ENCODE peak calls at places on chromosome 15, in six cellular contexts. W is hepatocyte; F is sigmoid colon; P is CD8-positive, alpha-beta memory T cell; T is HAP-1; R is adrenal gland. Z is an unnamed sample. For H3K27me3 and H3K36me3, the result is how much of the 10 kb centered on the place peaks cover.

GRCh38 chr15:100733088-100733487 is 130.7 kb downstream of the ASB7 start:
- DNase-seq in W (peak), F (no peak), P (no peak), T (no peak), R (no peak), Z (no peak)

GRCh38 chr15:83243634-83244033 is 36.0 kb upstream of the HDGFL3 start:
- DNase-seq in W (no peak), F (no peak), P (no peak), T (no peak), R (no peak), Z (no peak)

GRCh38 chr15:55770261-55770660 is 27.3 kb upstream of the PRTG start:
- DNase-seq in W (peak), F (no peak), P (no peak), T (no peak), R (no peak), Z (no peak)

GRCh38 chr15:101579766-101580165 is 72.4 kb downstream of the TM2D3 start:
- DNase-seq in W (no peak), F (no peak), P (no peak), T (no peak), R (no peak), Z (no peak)

GRCh38 chr15:84750583-84751092 is 2.2 kb downstream of the ZNF592 start:
- DNase-seq in W (no peak), F (no peak), P (no peak), T (peak), R (no peak), Z (peak)

GRCh38 chr15:84981711-84982300 is at the start of gene PDE8A:
- DNase-seq in W (peak), F (peak), P (peak), T (peak), R (peak), Z (no peak)

GRCh38 chr15:71790081-71790480 is 20.3 kb upstream of the NR2E3 start:
- DNase-seq in W (peak), F (peak), P (no peak), T (peak), R (no peak), Z (no peak)

GRCh38 chr15:26087395-26087794 is 224.3 kb upstream of the ATP10A start:
- DNase-seq in W (no peak), F (no peak), P (no peak), T (no peak), R (no peak), Z (no peak)

GRCh38 chr15:73760330-73760729 is 7.2 kb upstream of the INSYN1 start:
- DNase-seq in W (no peak), F (no peak), P (no peak), T (no peak), R (no peak), Z (no peak)

GRCh38 chr15:60118564-60119080 is 114.5 kb downstream of the FOXB1 start:
- DNase-seq in W (no peak), F (no peak), P (no peak), T (peak), R (no peak), Z (no peak)

GRCh38 chr15:74489518-74490338 is 28.8 kb upstream of the UBL7 start:
- DNase-seq in W (peak), F (no peak), P (peak), T (peak), R (peak), Z (peak)

GRCh38 chr15:47196057-47196456 is 521.2 kb upstream of the SEMA6D start:
- DNase-seq in W (peak), F (peak), P (no peak), T (peak), R (peak), Z (no peak)

GRCh38 chr15:29115093-29115991 is 154.3 kb downstream of the NSMCE3 start:
- DNase-seq in W (peak), F (no peak), P (no peak), T (peak), R (no peak), Z (no peak)

GRCh38 chr15:49831206-49831965 is 210.5 kb downstream of the DTWD1 start:
- DNase-seq in W (peak), F (peak), P (no peak), T (no peak), R (peak), Z (no peak)

GRCh38 chr15:70259030-70259424 is 161.3 kb upstream of the TLE3 start:
- DNase-seq in W (peak), F (peak), P (peak), T (peak), R (peak), Z (no peak)

GRCh38 chr15:92618121-92618520 is 37.5 kb downstream of the FAM174B start:
- DNase-seq in W (peak), F (peak), P (no peak), T (no peak), R (peak), Z (no peak)

GRCh38 chr15:67303490-67304363 is 49.1 kb downstream of the IQCH start:
- DNase-seq in W (peak), F (no peak), P (peak), T (peak), R (no peak), Z (peak)

GRCh38 chr15:41263891-41264351 is 32.9 kb downstream of the CHP1 start:
- DNase-seq in W (peak), F (no peak), P (no peak), T (peak), R (peak), Z (no peak)

GRCh38 chr15:77568960-77569646 is 63.6 kb downstream of the LINGO1 start:
- DNase-seq in W (peak), F (no peak), P (no peak), T (no peak), R (no peak), Z (no peak)

GRCh38 chr15:49620174-49620573 is 444 bp downstream of the FAM227B start:
- DNase-seq in W (no peak), F (no peak), P (no peak), T (no peak), R (no peak), Z (no peak)

GRCh38 chr15:88257311-88257901 is 867 bp upstream of the NTRK3 start:
- DNase-seq in W (peak), F (no peak), P (no peak), T (no peak), R (no peak), Z (no peak)

GRCh38 chr15:71195242-71195641 is 80.0 kb downstream of the THSD4 start:
- DNase-seq in W (no peak), F (no peak), P (no peak), T (peak), R (peak), Z (no peak)

GRCh38 chr15:60155661-60156060 is 151.6 kb downstream of the FOXB1 start:
- DNase-seq in W (no peak), F (no peak), P (no peak), T (no peak), R (no peak), Z (no peak)

GRCh38 chr15:31280037-31280830 is 46.4 kb upstream of the KLF13 start:
- DNase-seq in W (no peak), F (peak), P (peak), T (peak), R (peak), Z (no peak)

GRCh38 chr15:71252036-71252898 is 137.0 kb downstream of the THSD4 start:
- DNase-seq in W (peak), F (no peak), P (no peak), T (no peak), R (peak), Z (no peak)

GRCh38 chr15:77608774-77609173 is 23.9 kb downstream of the LINGO1 start:
- DNase-seq in W (no peak), F (no peak), P (no peak), T (no peak), R (no peak), Z (no peak)

GRCh38 chr15:87219650-87220615 is 1036.6 kb downstream of the NTRK3 start:
- DNase-seq in W (no peak), F (no peak), P (no peak), T (no peak), R (no peak), Z (no peak)

GRCh38 chr15:68113273-68113672 is 59.2 kb downstream of the PIAS1 start:
- DNase-seq in W (peak), F (no peak), P (no peak), T (no peak), R (no peak), Z (no peak)

GRCh38 chr15:60782316-60782715 is 303.4 kb upstream of the ICE2 start:
- DNase-seq in W (no peak), F (no peak), P (no peak), T (no peak), R (no peak), Z (no peak)

GRCh38 chr15:50250789-50251394 is 14.6 kb downstream of the HDC start:
- DNase-seq in W (no peak), F (no peak), P (no peak), T (no peak), R (no peak), Z (no peak)

GRCh38 chr15:48266029-48266428 is 59.9 kb downstream of the SLC12A1 start:
- DNase-seq in W (no peak), F (no peak), P (no peak), T (no peak), R (no peak), Z (no peak)

GRCh38 chr15:73570355-73571032 is 62.7 kb downstream of the NPTN start:
- DNase-seq in W (no peak), F (no peak), P (no peak), T (no peak), R (no peak), Z (no peak)

GRCh38 chr15:68820589-68821189 is at the start of gene ANP32A:
- DNase-seq in W (peak), F (peak), P (peak), T (peak), R (peak), Z (peak)

GRCh38 chr15:89371145-89372044 is 36.8 kb upstream of the POLG start:
- DNase-seq in W (no peak), F (no peak), P (no peak), T (peak), R (no peak), Z (no peak)
- H3K27me3 ChIP-seq in W (half or more), F (half or more), P (half or more), T (under half), R (half or more), Z (under half)

GRCh38 chr15:52709172-52709979 is 30.2 kb upstream of the ATOSA start:
- DNase-seq in W (peak), F (no peak), P (no peak), T (peak), R (no peak), Z (peak)
- H3K4me3 ChIP-seq in W (no peak), F (no peak), P (no peak), T (no peak), R (no peak), Z (peak)

DNA sequence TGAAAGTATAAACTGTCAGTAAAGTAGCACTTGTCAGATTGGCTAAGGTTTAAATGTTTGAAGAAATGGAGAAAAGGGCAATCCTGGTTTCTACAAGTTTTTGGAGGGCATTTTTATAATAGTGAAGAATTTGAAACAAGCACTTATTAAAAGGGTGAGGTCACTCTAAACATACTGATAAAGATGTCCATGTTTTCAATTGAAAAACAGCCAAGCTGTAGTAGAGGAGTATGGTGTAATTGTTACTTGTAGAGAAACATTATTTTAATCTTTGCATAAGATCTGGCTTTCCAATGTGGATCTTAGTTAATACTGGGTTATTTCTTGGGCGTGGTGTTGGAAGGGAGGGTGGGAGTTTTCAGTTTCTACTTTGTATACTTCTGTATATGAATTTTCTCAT is 22.7 kb downstream of the MORF4L1 start:
- DNase-seq in W (no peak), F (no peak), P (no peak), T (no peak), R (no peak), Z (no peak)
- H3K36me3 ChIP-seq in W (under half), F (half or more), P (half or more), T (half or more), R (under half), Z (under half)

GRCh38 chr15:28101983-28102441 is 2.9 kb upstream of the OCA2 start:
- DNase-seq in W (no peak), F (peak), P (no peak), T (no peak), R (peak), Z (no peak)
- H3K27me3 ChIP-seq in W (under half), F (under half), P (under half), T (under half), R (under half), Z (under half)

Z was measured in GM06990.